ENCODE peak calls at places on chromosomes 1 and 21, in four cellular contexts. E is kidney, J is cardiac muscle cell, H is K562. G is an unnamed sample.

GRCh38 chr1:42336978-42337377 is 1.9 kb upstream of the FOXJ3 start:
- DNase-seq in E (no peak), J (no peak), H (no peak), G (no peak)

GRCh38 chr1:84603941-84604830 is 29.9 kb upstream of the CTBS start:
- DNase-seq in E (no peak), J (peak), H (peak), G (peak)

GRCh38 chr21:36113647-36114428 is 21.0 kb upstream of the CBR3 start:
- DNase-seq in E (peak), J (no peak), H (no peak), G (no peak)

GRCh38 chr21:21200939-21201610 is 202.9 kb downstream of the NCAM2 start:
- DNase-seq in E (no peak), J (peak), H (no peak), G (no peak)

GRCh38 chr1:115332813-115333608 is 5.0 kb downstream of the NGF start:
- DNase-seq in E (no peak), J (peak), H (no peak), G (peak)

GRCh38 chr1:186873687-186874086 is 44.9 kb downstream of the PLA2G4A start:
- DNase-seq in E (no peak), J (no peak), H (no peak), G (no peak)

GRCh38 chr1:24443241-24443656 is 27.6 kb downstream of the NIPAL3 start:
- DNase-seq in E (no peak), J (peak), H (no peak), G (no peak)

GRCh38 chr1:1332774-1333480 is 1.8 kb downstream of the TAS1R3 start:
- DNase-seq in E (no peak), J (no peak), H (no peak), G (no peak)

GRCh38 chr1:208298593-208299233 is 54.5 kb upstream of the PLXNA2 start:
- DNase-seq in E (no peak), J (no peak), H (no peak), G (no peak)

GRCh38 chr1:15102646-15103045 is 50.9 kb upstream of the TMEM51 start:
- DNase-seq in E (no peak), J (no peak), H (no peak), G (no peak)

GRCh38 chr1:30721311-30722174 is 1.8 kb downstream of the MATN1 start:
- DNase-seq in E (peak), J (no peak), H (no peak), G (no peak)

GRCh38 chr1:165364432-165365133 is 8.1 kb upstream of the LMX1A start:
- DNase-seq in E (no peak), J (no peak), H (no peak), G (no peak)

GRCh38 chr1:52601976-52602327 is 219 bp upstream of the GPX7 start:
- DNase-seq in E (no peak), J (no peak), H (no peak), G (peak)

GRCh38 chr1:74964508-74964907 is 169.7 kb upstream of the LHX8 start:
- DNase-seq in E (no peak), J (peak), H (peak), G (peak)

GRCh38 chr1:35660581-35661473 is 19.5 kb upstream of the PSMB2 start:
- DNase-seq in E (no peak), J (peak), H (peak), G (peak)

GRCh38 chr1:5595531-5596170 is 396.6 kb downstream of the NPHP4 start:
- DNase-seq in E (no peak), J (no peak), H (no peak), G (no peak)

GRCh38 chr1:61753998-61754508 is 11.8 kb downstream of the PATJ start:
- DNase-seq in E (no peak), J (no peak), H (no peak), G (no peak)

GRCh38 chr1:84300991-84301758 is at the start of gene SAMD13:
- DNase-seq in E (peak), J (peak), H (peak), G (peak)

GRCh38 chr1:118253310-118253903 is 68.4 kb upstream of the SPAG17 start:
- DNase-seq in E (no peak), J (no peak), H (no peak), G (no peak)

GRCh38 chr1:29398431-29398830 is 162.1 kb downstream of the PTPRU start:
- DNase-seq in E (no peak), J (peak), H (no peak), G (peak)

GRCh38 chr1:230515451-230516145 is 89.5 kb upstream of the PGBD5 start:
- DNase-seq in E (no peak), J (no peak), H (no peak), G (no peak)

GRCh38 chr1:233631810-233632375 is 18.0 kb downstream of the KCNK1 start:
- DNase-seq in E (no peak), J (no peak), H (no peak), G (no peak)

GRCh38 chr1:40981702-40982448 is 2.4 kb downstream of the CTPS1 start:
- DNase-seq in E (no peak), J (peak), H (peak), G (no peak)

GRCh38 chr1:235888119-235888643 is 21.5 kb upstream of the LYST start:
- DNase-seq in E (no peak), J (no peak), H (no peak), G (no peak)

GRCh38 chr1:207998691-207999090 is 87.8 kb upstream of the CD34 start:
- DNase-seq in E (no peak), J (no peak), H (no peak), G (no peak)

GRCh38 chr1:13624526-13624925 is 40.9 kb downstream of the PDPN start:
- DNase-seq in E (no peak), J (no peak), H (no peak), G (no peak)

GRCh38 chr1:6962956-6963915 is 178.0 kb downstream of the CAMTA1 start:
- DNase-seq in E (peak), J (no peak), H (peak), G (no peak)

GRCh38 chr1:230501845-230502244 is 75.7 kb upstream of the PGBD5 start:
- DNase-seq in E (no peak), J (no peak), H (no peak), G (no peak)

GRCh38 chr21:42737969-42738590 is 84.7 kb downstream of the PDE9A start:
- DNase-seq in E (peak), J (peak), H (no peak), G (no peak)

GRCh38 chr21:37337179-37337578 is 29.4 kb upstream of the DYRK1A start:
- DNase-seq in E (no peak), J (no peak), H (no peak), G (no peak)

GRCh38 chr1:241325441-241325840 is 31.6 kb downstream of the RGS7 start:
- DNase-seq in E (no peak), J (no peak), H (no peak), G (no peak)

GRCh38 chr1:172449585-172450523 is 6.0 kb upstream of the PIGC start:
- DNase-seq in E (peak), J (peak), H (peak), G (peak)

GRCh38 chr1:23111600-23112535 is 56.8 kb downstream of the LUZP1 start:
- DNase-seq in E (no peak), J (no peak), H (no peak), G (no peak)

DNA sequence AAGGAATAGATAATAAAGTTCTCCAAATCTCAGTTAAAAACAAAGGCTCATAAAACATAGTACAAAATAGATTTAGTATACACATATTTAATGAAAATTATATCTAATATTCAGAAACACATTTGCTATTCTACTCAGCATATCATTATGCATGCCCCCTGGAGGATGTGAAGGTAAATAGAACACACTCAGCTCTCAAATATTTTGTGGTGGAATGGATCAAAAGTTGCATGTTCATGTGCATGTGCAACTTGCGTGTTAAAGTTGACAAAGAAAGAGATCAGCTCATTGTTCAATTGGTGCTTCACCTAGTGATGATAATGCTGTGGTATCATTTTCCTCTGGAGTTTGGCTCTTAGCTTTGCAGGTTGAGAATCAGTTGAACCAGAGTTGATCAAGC is 4.9 kb upstream of the ZNF644 start:
- DNase-seq in E (no peak), J (peak), H (peak), G (no peak)
- TF ChIP-seq CTCF in E (no peak), J (peak), H (no peak), G (peak)

GRCh38 chr1:228142616-228143203 is 2.6 kb downstream of the GUK1 start:
- DNase-seq in E (no peak), J (no peak), H (no peak), G (no peak)
- H3K4me3 ChIP-seq in E (peak), J (no peak), H (no peak), G (no peak)

GRCh38 chr1:218262259-218262658 is 22.8 kb upstream of the RRP15 start:
- DNase-seq in E (no peak), J (no peak), H (no peak), G (no peak)

GRCh38 chr1:218257371-218257770 is 27.7 kb upstream of the RRP15 start:
- DNase-seq in E (no peak), J (no peak), H (no peak), G (no peak)

GRCh38 chr1:218259339-218259738 is 25.8 kb upstream of the RRP15 start:
- DNase-seq in E (no peak), J (no peak), H (no peak), G (no peak)

GRCh38 chr1:218257971-218258370 is 27.1 kb upstream of the RRP15 start:
- DNase-seq in E (no peak), J (no peak), H (no peak), G (no peak)

DNA sequence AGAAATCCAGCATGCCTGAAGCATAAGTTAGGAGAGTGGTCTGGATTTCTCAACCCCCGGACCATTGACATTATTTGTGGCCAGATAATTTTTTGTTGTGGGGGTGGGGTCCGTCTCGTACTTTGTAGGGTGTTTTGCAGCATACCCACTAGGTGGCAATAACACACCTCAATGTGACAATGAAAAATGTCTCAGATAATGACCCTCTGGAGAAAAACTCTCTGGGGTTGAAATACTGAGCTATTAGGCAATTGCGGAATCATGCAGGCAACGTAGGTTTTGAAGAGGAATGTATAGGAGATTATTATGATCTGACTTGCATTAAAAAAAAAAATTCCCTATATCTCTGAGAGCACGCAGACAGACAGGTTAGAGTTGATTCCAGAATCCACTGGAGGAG is 25.3 kb upstream of the RRP15 start:
- DNase-seq in E (no peak), J (peak), H (peak), G (no peak)
- TF ChIP-seq CTCF in E (peak), J (no peak), H (peak), G (no peak)

GRCh38 chr1:32127780-32128179 is 19.9 kb downstream of the KPNA6 start:
- DNase-seq in E (no peak), J (no peak), H (peak), G (no peak)

GRCh38 chr1:32122141-32122540 is 14.3 kb downstream of the KPNA6 start:
- DNase-seq in E (no peak), J (no peak), H (no peak), G (no peak)

GRCh38 chr1:32128479-32128878 is 20.6 kb downstream of the KPNA6 start:
- DNase-seq in E (no peak), J (no peak), H (no peak), G (no peak)

GRCh38 chr1:32126770-32127169 is 18.9 kb downstream of the KPNA6 start:
- DNase-seq in E (no peak), J (no peak), H (no peak), G (no peak)

GRCh38 chr1:32125313-32125712 is 17.5 kb downstream of the KPNA6 start:
- DNase-seq in E (no peak), J (no peak), H (no peak), G (no peak)
- H3K4me3 ChIP-seq in E (no peak), J (no peak), H (no peak), G (no peak)

GRCh38 chr1:53639251-53639721 is 99.7 kb downstream of the GLIS1 start:
- DNase-seq in E (peak), J (no peak), H (no peak), G (peak)
- TF ChIP-seq CTCF in E (no peak), J (no peak), H (peak), G (no peak)

DNA sequence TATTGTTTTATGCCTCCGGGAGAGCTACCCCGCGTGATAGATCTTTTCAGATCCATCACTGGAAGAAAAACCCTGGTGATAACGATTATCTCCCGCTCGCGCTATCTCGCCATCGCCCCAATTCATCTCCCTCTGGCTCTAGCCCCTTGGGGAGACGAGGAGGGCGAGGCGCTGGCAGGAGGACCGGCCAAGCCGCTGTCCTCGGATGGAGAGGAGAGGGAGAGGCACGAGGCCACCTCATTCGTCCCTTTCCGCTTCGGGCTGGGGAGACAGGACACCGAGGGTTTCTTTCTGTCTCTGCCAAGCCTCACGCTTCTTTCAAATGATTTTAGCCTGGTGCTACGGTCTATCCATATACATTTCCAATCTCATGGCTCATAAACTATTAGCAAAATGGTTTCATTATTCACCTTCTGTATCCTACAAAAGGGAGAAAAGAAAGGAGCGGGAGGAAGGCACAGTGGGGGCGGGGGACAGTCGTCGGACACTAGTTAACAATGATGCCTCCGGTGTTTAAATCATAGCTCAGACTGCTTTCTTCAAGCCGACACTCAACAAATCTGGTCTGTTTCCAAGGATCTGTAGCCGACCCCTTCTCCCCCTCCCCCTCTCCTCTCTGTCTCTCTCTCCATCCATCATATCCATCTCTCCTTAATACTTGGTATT is 415.1 kb upstream of the ESRRG start:
- DNase-seq in E (no peak), J (no peak), H (no peak), G (no peak)
- H3K4me3 ChIP-seq in E (peak), J (no peak), H (no peak), G (no peak)